ENCODE peak calls at places on chromosome 12, in four cellular contexts. One of them, this sample, is unnamed.

GRCh38 chr12:7155471-7156034 is 25.4 kb downstream of the CLSTN3 start:
- DNase-seq in left ventricle myocardium inferior: no peak
- DNase-seq in mesendoderm: peak
- DNase-seq in naive thymus-derived CD4-positive, alpha-beta T cell: no peak
- DNase-seq in this sample: no peak

GRCh38 chr12:107320031-107320928 is 226.9 kb upstream of the CRY1 start:
- DNase-seq in left ventricle myocardium inferior: peak
- DNase-seq in mesendoderm: peak
- DNase-seq in naive thymus-derived CD4-positive, alpha-beta T cell: peak
- DNase-seq in this sample: no peak

GRCh38 chr12:66013224-66013623 is 117.3 kb downstream of the LLPH start:
- DNase-seq in left ventricle myocardium inferior: no peak
- DNase-seq in mesendoderm: peak
- DNase-seq in naive thymus-derived CD4-positive, alpha-beta T cell: no peak
- DNase-seq in this sample: no peak

GRCh38 chr12:452667-453210 is 7.0 kb upstream of the B4GALNT3 start:
- DNase-seq in left ventricle myocardium inferior: no peak
- DNase-seq in mesendoderm: no peak
- DNase-seq in naive thymus-derived CD4-positive, alpha-beta T cell: no peak
- DNase-seq in this sample: peak

GRCh38 chr12:67625004-67625403 is 23.5 kb upstream of the DYRK2 start:
- DNase-seq in left ventricle myocardium inferior: no peak
- DNase-seq in mesendoderm: no peak
- DNase-seq in naive thymus-derived CD4-positive, alpha-beta T cell: no peak
- DNase-seq in this sample: no peak

GRCh38 chr12:9364224-9365176 is 156.3 kb upstream of the PZP start:
- DNase-seq in left ventricle myocardium inferior: no peak
- DNase-seq in mesendoderm: peak
- DNase-seq in naive thymus-derived CD4-positive, alpha-beta T cell: no peak
- DNase-seq in this sample: peak

GRCh38 chr12:122732170-122732569 is 1.5 kb upstream of the HCAR1 start:
- DNase-seq in left ventricle myocardium inferior: no peak
- DNase-seq in mesendoderm: no peak
- DNase-seq in naive thymus-derived CD4-positive, alpha-beta T cell: peak
- DNase-seq in this sample: no peak

GRCh38 chr12:16347391-16348298 is at the start of gene MGST1:
- DNase-seq in left ventricle myocardium inferior: peak
- DNase-seq in mesendoderm: peak
- DNase-seq in naive thymus-derived CD4-positive, alpha-beta T cell: no peak
- DNase-seq in this sample: peak

GRCh38 chr12:75710361-75711069 is 199.1 kb upstream of the KRR1 start:
- DNase-seq in left ventricle myocardium inferior: no peak
- DNase-seq in mesendoderm: no peak
- DNase-seq in naive thymus-derived CD4-positive, alpha-beta T cell: no peak
- DNase-seq in this sample: no peak

GRCh38 chr12:76030378-76031080 is 1.0 kb downstream of the PHLDA1 start:
- DNase-seq in left ventricle myocardium inferior: peak
- DNase-seq in mesendoderm: peak
- DNase-seq in naive thymus-derived CD4-positive, alpha-beta T cell: peak
- DNase-seq in this sample: peak

GRCh38 chr12:53956251-53956887 is 1.7 kb downstream of the HOXC12 start:
- DNase-seq in left ventricle myocardium inferior: no peak
- DNase-seq in mesendoderm: no peak
- DNase-seq in naive thymus-derived CD4-positive, alpha-beta T cell: no peak
- DNase-seq in this sample: no peak

GRCh38 chr12:78866518-78866917 is 1.9 kb downstream of the SYT1 start:
- DNase-seq in left ventricle myocardium inferior: no peak
- DNase-seq in mesendoderm: no peak
- DNase-seq in naive thymus-derived CD4-positive, alpha-beta T cell: no peak
- DNase-seq in this sample: no peak

GRCh38 chr12:84910549-84911241 is 1.9 kb downstream of the SLC6A15 start:
- DNase-seq in left ventricle myocardium inferior: no peak
- DNase-seq in mesendoderm: peak
- DNase-seq in naive thymus-derived CD4-positive, alpha-beta T cell: no peak
- DNase-seq in this sample: no peak

GRCh38 chr12:104622942-104623341 is 166.2 kb downstream of the CHST11 start:
- DNase-seq in left ventricle myocardium inferior: no peak
- DNase-seq in mesendoderm: no peak
- DNase-seq in naive thymus-derived CD4-positive, alpha-beta T cell: no peak
- DNase-seq in this sample: no peak

GRCh38 chr12:12558291-12558690 is 4.4 kb downstream of the DUSP16 start:
- DNase-seq in left ventricle myocardium inferior: no peak
- DNase-seq in mesendoderm: no peak
- DNase-seq in naive thymus-derived CD4-positive, alpha-beta T cell: no peak
- DNase-seq in this sample: no peak

GRCh38 chr12:8913702-8914032 is 642 bp upstream of the PHC1 start:
- DNase-seq in left ventricle myocardium inferior: no peak
- DNase-seq in mesendoderm: no peak
- DNase-seq in naive thymus-derived CD4-positive, alpha-beta T cell: peak
- DNase-seq in this sample: no peak

GRCh38 chr12:109523071-109523470 is 45.6 kb downstream of the UBE3B start:
- DNase-seq in left ventricle myocardium inferior: peak
- DNase-seq in mesendoderm: no peak
- DNase-seq in naive thymus-derived CD4-positive, alpha-beta T cell: no peak
- DNase-seq in this sample: peak

GRCh38 chr12:104718581-104718980 is 239.5 kb downstream of the SLC41A2 start:
- DNase-seq in left ventricle myocardium inferior: no peak
- DNase-seq in mesendoderm: no peak
- DNase-seq in naive thymus-derived CD4-positive, alpha-beta T cell: no peak
- DNase-seq in this sample: no peak

GRCh38 chr12:101935769-101936741 is 58.7 kb downstream of the DRAM1 start:
- DNase-seq in left ventricle myocardium inferior: peak
- DNase-seq in mesendoderm: peak
- DNase-seq in naive thymus-derived CD4-positive, alpha-beta T cell: no peak
- DNase-seq in this sample: no peak

GRCh38 chr12:11500222-11500860 is 105.0 kb upstream of the PRB2 start:
- DNase-seq in left ventricle myocardium inferior: peak
- DNase-seq in mesendoderm: peak
- DNase-seq in naive thymus-derived CD4-positive, alpha-beta T cell: peak
- DNase-seq in this sample: peak

GRCh38 chr12:61538951-61539350 is 721.3 kb upstream of the USP15 start:
- DNase-seq in left ventricle myocardium inferior: no peak
- DNase-seq in mesendoderm: peak
- DNase-seq in naive thymus-derived CD4-positive, alpha-beta T cell: no peak
- DNase-seq in this sample: no peak

GRCh38 chr12:120224304-120225199 is 23.6 kb upstream of the RPLP0 start:
- DNase-seq in left ventricle myocardium inferior: peak
- DNase-seq in mesendoderm: no peak
- DNase-seq in naive thymus-derived CD4-positive, alpha-beta T cell: no peak
- DNase-seq in this sample: no peak

GRCh38 chr12:27334721-27335082 is 2.1 kb downstream of the BMAL2 start:
- DNase-seq in left ventricle myocardium inferior: no peak
- DNase-seq in mesendoderm: no peak
- DNase-seq in naive thymus-derived CD4-positive, alpha-beta T cell: no peak
- DNase-seq in this sample: no peak

GRCh38 chr12:27332407-27333310 is at the start of gene BMAL2:
- DNase-seq in left ventricle myocardium inferior: peak
- DNase-seq in mesendoderm: peak
- DNase-seq in naive thymus-derived CD4-positive, alpha-beta T cell: peak
- DNase-seq in this sample: peak

GRCh38 chr12:27333311-27334009 is 824 bp downstream of the BMAL2 start:
- DNase-seq in left ventricle myocardium inferior: peak
- DNase-seq in mesendoderm: no peak
- DNase-seq in naive thymus-derived CD4-positive, alpha-beta T cell: peak
- DNase-seq in this sample: no peak

GRCh38 chr12:27335364-27336145 is 2.9 kb downstream of the BMAL2 start:
- DNase-seq in left ventricle myocardium inferior: no peak
- DNase-seq in mesendoderm: no peak
- DNase-seq in naive thymus-derived CD4-positive, alpha-beta T cell: no peak
- DNase-seq in this sample: no peak

GRCh38 chr12:27334052-27334720 is 1.6 kb downstream of the BMAL2 start:
- DNase-seq in left ventricle myocardium inferior: no peak
- DNase-seq in mesendoderm: no peak
- DNase-seq in naive thymus-derived CD4-positive, alpha-beta T cell: no peak
- DNase-seq in this sample: no peak
- H3K27ac ChIP-seq in left ventricle myocardium inferior: no peak
- H3K27ac ChIP-seq in mesendoderm: no peak
- H3K27ac ChIP-seq in naive thymus-derived CD4-positive, alpha-beta T cell: no peak
- H3K27ac ChIP-seq in this sample: no peak

DNA sequence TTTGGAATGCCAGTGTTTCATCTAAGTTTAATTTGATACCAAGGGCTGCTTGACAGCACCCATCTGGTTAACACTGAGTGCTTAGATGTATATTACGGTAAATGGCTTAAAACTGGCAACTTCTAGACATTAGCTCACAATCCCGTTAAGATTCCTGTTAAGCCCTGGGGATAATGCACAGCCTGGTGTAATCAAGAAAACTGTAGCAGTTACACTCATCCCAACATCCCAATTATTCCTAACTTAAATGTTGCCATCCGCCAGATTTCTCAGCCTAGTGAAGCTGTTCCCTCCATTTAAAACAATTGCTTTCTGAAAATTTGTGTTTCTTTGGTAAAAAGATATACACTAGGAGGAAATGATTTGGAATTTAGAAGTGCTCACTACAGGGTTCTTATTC is 30.0 kb downstream of the PPFIBP1 start:
- DNase-seq in left ventricle myocardium inferior: no peak
- DNase-seq in mesendoderm: peak
- DNase-seq in naive thymus-derived CD4-positive, alpha-beta T cell: no peak
- DNase-seq in this sample: no peak
- H3K27ac ChIP-seq in left ventricle myocardium inferior: peak
- H3K27ac ChIP-seq in mesendoderm: no peak
- H3K27ac ChIP-seq in naive thymus-derived CD4-positive, alpha-beta T cell: no peak
- H3K27ac ChIP-seq in this sample: peak

GRCh38 chr12:19575307-19576243 is 136.3 kb downstream of the AEBP2 start:
- DNase-seq in left ventricle myocardium inferior: peak
- DNase-seq in mesendoderm: peak
- DNase-seq in naive thymus-derived CD4-positive, alpha-beta T cell: no peak
- DNase-seq in this sample: no peak
- H3K27ac ChIP-seq in left ventricle myocardium inferior: peak
- H3K27ac ChIP-seq in mesendoderm: no peak
- H3K27ac ChIP-seq in naive thymus-derived CD4-positive, alpha-beta T cell: no peak
- H3K27ac ChIP-seq in this sample: no peak

GRCh38 chr12:47921907-47922306 is 17.1 kb upstream of the VDR start:
- DNase-seq in left ventricle myocardium inferior: no peak
- DNase-seq in mesendoderm: no peak
- DNase-seq in naive thymus-derived CD4-positive, alpha-beta T cell: no peak
- DNase-seq in this sample: no peak

DNA sequence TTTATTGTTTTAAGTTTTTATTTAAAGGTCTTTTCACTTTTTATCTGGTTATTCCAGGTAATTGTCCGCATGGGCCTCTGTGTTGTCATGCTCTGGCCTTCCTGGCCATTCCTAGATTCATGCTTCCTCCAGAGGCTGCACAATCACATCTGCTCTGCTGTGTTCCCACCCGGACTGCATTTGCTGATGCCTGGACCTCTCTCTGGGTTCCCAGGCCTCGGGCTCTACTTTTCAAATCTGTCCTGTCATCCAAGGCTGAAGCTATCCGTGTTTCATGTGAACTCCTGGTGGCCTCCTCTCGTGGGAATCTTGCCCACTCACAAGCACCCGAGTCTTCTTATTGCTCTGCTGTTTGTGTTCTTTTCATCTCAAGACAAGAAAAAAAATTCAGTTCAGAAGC is 16.1 kb upstream of the VDR start:
- DNase-seq in left ventricle myocardium inferior: no peak
- DNase-seq in mesendoderm: no peak
- DNase-seq in naive thymus-derived CD4-positive, alpha-beta T cell: no peak
- DNase-seq in this sample: no peak
- H3K27ac ChIP-seq in left ventricle myocardium inferior: no peak
- H3K27ac ChIP-seq in mesendoderm: no peak
- H3K27ac ChIP-seq in naive thymus-derived CD4-positive, alpha-beta T cell: no peak
- H3K27ac ChIP-seq in this sample: no peak

GRCh38 chr12:115421796-115422709 is 738.1 kb upstream of the TBX3 start:
- DNase-seq in left ventricle myocardium inferior: no peak
- DNase-seq in mesendoderm: no peak
- DNase-seq in naive thymus-derived CD4-positive, alpha-beta T cell: no peak
- DNase-seq in this sample: no peak

GRCh38 chr12:115423546-115423987 is 739.6 kb upstream of the TBX3 start:
- DNase-seq in left ventricle myocardium inferior: no peak
- DNase-seq in mesendoderm: no peak
- DNase-seq in naive thymus-derived CD4-positive, alpha-beta T cell: no peak
- DNase-seq in this sample: no peak

GRCh38 chr12:115424003-115424402 is 740.0 kb upstream of the TBX3 start:
- DNase-seq in left ventricle myocardium inferior: no peak
- DNase-seq in mesendoderm: no peak
- DNase-seq in naive thymus-derived CD4-positive, alpha-beta T cell: no peak
- DNase-seq in this sample: no peak

GRCh38 chr12:115421350-115421749 is 737.4 kb upstream of the TBX3 start:
- DNase-seq in left ventricle myocardium inferior: no peak
- DNase-seq in mesendoderm: no peak
- DNase-seq in naive thymus-derived CD4-positive, alpha-beta T cell: no peak
- DNase-seq in this sample: no peak

DNA sequence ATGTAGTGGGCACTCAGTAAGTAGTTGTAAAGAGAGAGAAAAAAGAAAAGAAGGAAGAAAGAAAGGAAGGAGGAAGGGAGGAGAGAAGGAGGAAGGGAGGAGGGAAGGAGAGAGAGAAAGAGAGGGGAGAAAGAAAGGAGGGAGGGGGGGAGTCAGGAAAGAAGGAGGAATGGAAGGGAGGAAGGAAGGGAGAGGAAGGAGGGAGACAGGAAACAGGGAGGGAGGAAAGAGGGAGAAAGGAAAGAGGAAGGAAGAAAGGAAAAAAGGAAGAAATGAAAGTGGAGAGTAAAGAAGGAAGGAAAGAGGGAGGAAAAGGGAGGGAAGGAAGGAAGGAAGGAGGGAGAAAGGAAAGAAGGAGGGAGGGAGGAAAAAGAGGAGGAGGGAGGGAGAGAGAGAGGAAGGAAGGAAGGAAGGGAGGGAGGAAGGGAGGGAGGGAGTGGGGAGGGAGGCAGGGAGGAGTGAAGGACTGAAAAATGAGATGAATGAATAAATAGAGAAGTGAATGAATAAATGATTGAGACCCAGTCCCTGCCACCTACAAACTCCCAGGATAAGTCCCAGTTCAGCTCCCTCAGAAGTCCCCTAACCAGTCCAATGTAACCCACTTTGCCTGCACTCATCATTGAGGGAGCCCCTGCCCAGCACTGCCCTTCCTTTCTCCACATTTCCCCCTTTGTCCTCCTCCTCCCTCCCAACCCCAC is 739.0 kb upstream of the TBX3 start:
- DNase-seq in left ventricle myocardium inferior: no peak
- DNase-seq in mesendoderm: no peak
- DNase-seq in naive thymus-derived CD4-positive, alpha-beta T cell: no peak
- DNase-seq in this sample: no peak
- H3K27ac ChIP-seq in left ventricle myocardium inferior: no peak
- H3K27ac ChIP-seq in mesendoderm: no peak
- H3K27ac ChIP-seq in naive thymus-derived CD4-positive, alpha-beta T cell: no peak
- H3K27ac ChIP-seq in this sample: no peak

This sample was measured in dorsolateral prefrontal cortex.